ENCODE peak calls at places on chromosome 22, in four cellular contexts. X is fibroblast of the conjunctiva, K is ecto neural progenitor cell, O is GM13977. W is an unnamed sample.
A peak's percentile ranks its signal among the peaks of the same experiment; 100 is the strongest.

GRCh38 chr22:44305455-44305854 is 7.3 kb downstream of the SHISAL1 start:
- DNase-seq in X (no peak), K (no peak), O (no peak), W (no peak)

GRCh38 chr22:17918840-17919239 is 105.5 kb downstream of the MICAL3 start:
- DNase-seq in X (no peak), K (no peak), O (no peak), W (no peak)

GRCh38 chr22:45537734-45538181 is 35.1 kb downstream of the FBLN1 start:
- DNase-seq in X (peak; percentile 88), K (no peak), O (no peak), W (no peak)

GRCh38 chr22:40654522-40655167 is 18.1 kb upstream of the MRTFA start:
- DNase-seq in X (peak; percentile 47), K (no peak), O (no peak), W (peak; percentile 48)

GRCh38 chr22:37533995-37534394 is 14.8 kb upstream of the CARD10 start:
- DNase-seq in X (no peak), K (no peak), O (no peak), W (peak; percentile 76)

GRCh38 chr22:31055322-31056159 is 25.6 kb upstream of the SMTN start:
- DNase-seq in X (peak; percentile 93), K (peak; percentile 60), O (no peak), W (peak; percentile 76)

GRCh38 chr22:36301851-36302250 is 48.9 kb downstream of the APOL1 start:
- DNase-seq in X (peak; percentile 37), K (no peak), O (no peak), W (peak; percentile 43)

GRCh38 chr22:43077121-43077877 is 11.9 kb downstream of the TTLL1 start:
- DNase-seq in X (no peak), K (no peak), O (no peak), W (no peak)

GRCh38 chr22:37560682-37561208 is 465 bp downstream of the CDC42EP1 start:
- DNase-seq in X (no peak), K (peak; percentile 71), O (no peak), W (no peak)

GRCh38 chr22:25869771-25870170 is 127.8 kb downstream of the MYO18B start:
- DNase-seq in X (no peak), K (no peak), O (no peak), W (no peak)

GRCh38 chr22:44341431-44342346 is 28.9 kb upstream of the SHISAL1 start:
- DNase-seq in X (no peak), K (peak; percentile 80), O (no peak), W (no peak)

GRCh38 chr22:18968011-18968749 is 32.1 kb upstream of the PRODH start:
- DNase-seq in X (no peak), K (peak; percentile 83), O (no peak), W (no peak)

GRCh38 chr22:35070451-35071093 is 4.6 kb downstream of the ISX start:
- DNase-seq in X (no peak), K (no peak), O (no peak), W (no peak)

GRCh38 chr22:46430961-46431838 is 95.7 kb downstream of the TRMU start:
- DNase-seq in X (no peak), K (no peak), O (no peak), W (no peak)